ENCODE peak calls at places on chromosomes 13 and 19, in ten cellular contexts. P is colonic mucosa, I is tibial artery, J is tibial nerve, R is heart left ventricle, V is esophagus muscularis mucosa, L is psoas muscle, W is left lung, U is cardiac muscle cell, D is H9. G is an unnamed sample.

GRCh38 chr19:29191005-29191404 is 21.9 kb downstream of the UQCRFS1 start:
- DNase-seq in P (no peak), I (no peak), J (no peak), R (no peak), V (no peak), L (no peak), W (no peak), U (no peak), D (no peak), G (no peak)

GRCh38 chr19:48487944-48488343 is 18.8 kb downstream of the CYTH2 start:
- DNase-seq in P (peak; percentile 80), I (peak; percentile 89), J (no peak), R (peak; percentile 82), V (no peak), L (peak; percentile 76), W (peak; percentile 87), U (no peak), D (no peak), G (peak; percentile 90)

GRCh38 chr19:34104099-34104498 is 68.2 kb upstream of the LSM14A start:
- DNase-seq in P (no peak), I (no peak), J (no peak), R (no peak), V (no peak), L (no peak), W (no peak), U (no peak), D (no peak), G (no peak)

GRCh38 chr19:56942749-56943148 is 102.2 kb upstream of the PEG3 start:
- DNase-seq in P (peak; percentile 19), I (peak; percentile 73), J (no peak), R (no peak), V (no peak), L (peak; percentile 21), W (peak; percentile 92), U (peak; percentile 1), D (peak; percentile 33), G (peak; percentile 86)

GRCh38 chr19:876089-876488 is 16.6 kb downstream of the CFD start:
- DNase-seq in P (no peak), I (no peak), J (no peak), R (no peak), V (no peak), L (no peak), W (no peak), U (no peak), D (no peak), G (no peak)

GRCh38 chr13:77784531-77784930 is 87.0 kb downstream of the SLAIN1 start:
- DNase-seq in P (no peak), I (no peak), J (no peak), R (no peak), V (no peak), L (no peak), W (no peak), U (no peak), D (no peak), G (no peak)

GRCh38 chr19:18603255-18603957 is 3.2 kb downstream of the CRLF1 start:
- DNase-seq in P (no peak), I (peak; percentile 76), J (no peak), R (no peak), V (no peak), L (peak; percentile 22), W (no peak), U (no peak), D (peak; percentile 71), G (peak; percentile 54)

GRCh38 chr13:28753208-28753892 is 34.6 kb upstream of the SLC46A3 start:
- DNase-seq in P (peak; percentile 59), I (peak; percentile 82), J (peak; percentile 16), R (peak; percentile 69), V (peak; percentile 78), L (no peak), W (no peak), U (peak; percentile 52), D (peak; percentile 79), G (no peak)

GRCh38 chr19:42114412-42114811 is 17.8 kb downstream of the POU2F2 start:
- DNase-seq in P (no peak), I (no peak), J (no peak), R (no peak), V (no peak), L (no peak), W (no peak), U (no peak), D (peak; percentile 55), G (no peak)

GRCh38 chr19:4367781-4368127 is 24.4 kb downstream of the MPND start:
- DNase-seq in P (no peak), I (peak; percentile 58), J (no peak), R (no peak), V (no peak), L (no peak), W (no peak), U (no peak), D (no peak), G (no peak)

GRCh38 chr19:1062387-1063029 is 4.5 kb upstream of the ARHGAP45 start:
- DNase-seq in P (peak; percentile 22), I (no peak), J (no peak), R (no peak), V (no peak), L (no peak), W (peak; percentile 77), U (no peak), D (peak; percentile 72), G (no peak)

GRCh38 chr13:42997381-42997780 is 5.3 kb upstream of the EPSTI1 start:
- DNase-seq in P (no peak), I (no peak), J (no peak), R (no peak), V (no peak), L (no peak), W (no peak), U (peak; percentile 61), D (no peak), G (no peak)

GRCh38 chr13:89363144-89363543 is 1692.0 kb downstream of the SLITRK5 start:
- DNase-seq in P (no peak), I (no peak), J (no peak), R (no peak), V (no peak), L (peak; percentile 10), W (peak; percentile 72), U (no peak), D (peak; percentile 76), G (no peak)

GRCh38 chr13:111115841-111116500 is 861 bp downstream of the ARHGEF7 start:
- DNase-seq in P (no peak), I (peak; percentile 88), J (peak; percentile 59), R (peak; percentile 76), V (peak; percentile 37), L (peak; percentile 64), W (no peak), U (peak; percentile 48), D (no peak), G (no peak)

GRCh38 chr19:40802300-40803169 is 3.5 kb downstream of the EGLN2 start:
- DNase-seq in P (peak; percentile 83), I (peak; percentile 86), J (peak; percentile 58), R (peak; percentile 88), V (no peak), L (peak; percentile 66), W (peak; percentile 88), U (no peak), D (no peak), G (no peak)
- H3K27ac ChIP-seq in P (peak overlapping the region; percentile 82), I (peak overlapping the region; percentile 97), J (peak overlapping the region; percentile 68), R (peak overlapping the region; percentile 97), V (peak overlapping the region; percentile 96), L (peak overlapping the region; percentile 64), W (peak overlapping the region; percentile 69), U (peak overlapping the region; percentile 51), D (no peak overlapping the region), G (peak overlapping the region; percentile 18)

DNA sequence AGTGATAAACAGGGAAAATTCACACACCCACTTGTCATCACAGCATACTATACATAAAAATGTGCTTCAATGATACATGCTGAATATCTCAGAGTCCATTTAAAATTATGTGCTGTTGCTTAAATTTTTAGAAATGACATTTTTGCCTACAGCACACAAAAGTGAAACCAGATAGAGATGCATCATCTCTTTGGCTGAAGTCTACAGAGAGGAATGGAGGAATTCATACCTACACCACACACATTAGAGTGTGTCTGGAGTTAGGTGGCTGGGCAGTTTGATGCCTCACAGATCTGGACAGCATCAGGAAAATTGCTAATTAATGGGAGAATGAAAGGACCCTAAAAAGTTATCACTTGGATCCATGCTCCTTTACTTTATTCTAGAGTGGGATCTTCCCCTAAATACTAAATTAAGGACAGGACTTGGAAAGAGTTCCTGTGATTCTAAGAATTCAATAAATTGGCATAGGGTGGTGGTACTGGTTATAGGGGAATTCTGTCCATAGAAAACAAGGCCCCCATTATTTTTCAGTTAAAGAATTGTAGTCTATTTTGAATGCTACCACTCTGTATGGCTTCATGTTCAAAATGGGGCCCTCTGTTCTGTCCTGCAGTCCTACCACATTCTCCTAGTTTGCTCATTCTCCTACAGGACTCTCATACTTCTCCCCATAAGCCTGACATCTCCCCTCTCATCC is 41.3 kb downstream of the RCBTB2 start:
- DNase-seq in P (no peak), I (no peak), J (no peak), R (no peak), V (no peak), L (no peak), W (no peak), U (no peak), D (no peak), G (no peak)
- H3K4me1 ChIP-seq in P (no peaks in the 10 kb centered on the region), I (no peaks in the 10 kb centered on the region), J (no peaks in the 10 kb centered on the region), R (peaks cover 20% of the 10 kb centered on the region), V (peaks cover 12% of the 10 kb centered on the region), L (peaks cover 3% of the 10 kb centered on the region), W (peaks cover 10% of the 10 kb centered on the region), U (no peaks in the 10 kb centered on the region), D (no peaks in the 10 kb centered on the region), G (peaks cover 18% of the 10 kb centered on the region)

GRCh38 chr13:41696163-41697003 is 239.0 kb downstream of the RGCC start:
- DNase-seq in P (no peak), I (no peak), J (no peak), R (no peak), V (no peak), L (no peak), W (no peak), U (peak; percentile 6), D (no peak), G (no peak)
- TF ChIP-seq CTCF in P (no peak), I (no peak), J (no peak), R (no peak), V (no peak), L (no peak), W (no peak), U (no peak), D (no peak), G (no peak)

GRCh38 chr19:6730941-6731670 is 6.3 kb downstream of the GPR108 start:
- DNase-seq in P (no peak), I (no peak), J (no peak), R (no peak), V (no peak), L (no peak), W (peak; percentile 66), U (no peak), D (peak; percentile 32), G (no peak)

GRCh38 chr19:6733338-6734095 is 3.9 kb downstream of the GPR108 start:
- DNase-seq in P (no peak), I (no peak), J (no peak), R (no peak), V (no peak), L (no peak), W (peak; percentile 65), U (no peak), D (no peak), G (no peak)

GRCh38 chr19:6734096-6734696 is 3.2 kb downstream of the GPR108 start:
- DNase-seq in P (no peak), I (no peak), J (no peak), R (no peak), V (no peak), L (no peak), W (peak; percentile 67), U (no peak), D (no peak), G (no peak)

GRCh38 chr19:6731822-6732221 is 5.6 kb downstream of the GPR108 start:
- DNase-seq in P (no peak), I (no peak), J (no peak), R (no peak), V (no peak), L (no peak), W (peak; percentile 65), U (no peak), D (peak; percentile 25), G (no peak)

GRCh38 chr19:6732803-6733337 is 4.5 kb downstream of the GPR108 start:
- DNase-seq in P (no peak), I (no peak), J (no peak), R (no peak), V (no peak), L (no peak), W (peak; percentile 51), U (no peak), D (no peak), G (no peak)
- H3K27ac ChIP-seq in P (no peak overlapping the region), I (no peak overlapping the region), J (no peak overlapping the region), R (no peak overlapping the region), V (no peak overlapping the region), L (no peak overlapping the region), W (no peak overlapping the region), U (no peak overlapping the region), D (no peak overlapping the region), G (no peak overlapping the region)

G was measured in RWPE2.